ENCODE peak calls at places on chromosomes 7 and 10, in five cellular contexts. W is Peyer's patch, Q is Panc1, D is HCT116, L is left ventricle myocardium inferior. V is an unnamed sample. For H3K4me1, the result is how much of the 10 kb centered on the place peaks cover.

GRCh38 chr7:28922618-28923331 is 35.4 kb downstream of the TRIL start:
- DNase-seq in L (peak), Q (no peak), W (peak), D (peak), V (peak)

GRCh38 chr7:2205036-2205780 is 27.5 kb downstream of the MAD1L1 start:
- DNase-seq in D (no peak), L (no peak), W (no peak), Q (no peak), V (no peak)

GRCh38 chr10:127378628-127379027 is 170.5 kb upstream of the NPS start:
- DNase-seq in D (no peak), L (no peak), W (no peak), Q (no peak), V (no peak)

GRCh38 chr7:116766881-116767280 is 94.9 kb downstream of the MET start:
- DNase-seq in Q (no peak), L (no peak), D (no peak), W (no peak), V (no peak)

GRCh38 chr10:130924138-130924819 is 387.2 kb downstream of the TCERG1L start:
- DNase-seq in W (no peak), Q (no peak), D (no peak), L (no peak), V (no peak)

GRCh38 chr7:150388709-150389531 is 9.8 kb downstream of the ZNF775 start:
- DNase-seq in D (no peak), Q (no peak), L (peak), W (peak), V (peak)

GRCh38 chr10:34288634-34289033 is 526.5 kb downstream of the PARD3 start:
- DNase-seq in Q (no peak), L (no peak), W (no peak), D (peak), V (no peak)

GRCh38 chr7:18400726-18401125 is 94.8 kb upstream of the HDAC9 start:
- DNase-seq in D (no peak), W (no peak), L (no peak), Q (no peak), V (no peak)

GRCh38 chr7:139931190-139932007 is 102.3 kb downstream of the TBXAS1 start:
- DNase-seq in W (no peak), D (no peak), L (no peak), Q (no peak), V (no peak)

GRCh38 chr10:5981529-5981928 is 4.2 kb upstream of the IL15RA start:
- DNase-seq in Q (no peak), L (no peak), D (no peak), W (no peak), V (no peak)

GRCh38 chr10:26215534-26215922 is 1.0 kb upstream of the GAD2 start:
- DNase-seq in D (no peak), L (no peak), Q (no peak), W (no peak), V (no peak)

GRCh38 chr10:77285529-77286182 is 352.0 kb downstream of the KCNMA1 start:
- DNase-seq in D (no peak), Q (no peak), W (no peak), L (no peak), V (no peak)

GRCh38 chr10:110330675-110331074 is 26.0 kb upstream of the SMNDC1 start:
- DNase-seq in D (no peak), W (no peak), L (no peak), Q (no peak), V (no peak)

GRCh38 chr10:117442944-117443676 is 67.9 kb upstream of the PDZD8 start:
- DNase-seq in Q (no peak), L (peak), W (peak), D (peak), V (peak)

GRCh38 chr7:36513393-36513792 is 123.7 kb downstream of the ANLN start:
- DNase-seq in D (no peak), W (no peak), L (no peak), Q (no peak), V (no peak)

GRCh38 chr10:2173328-2173727 is 436.0 kb upstream of the ADARB2 start:
- DNase-seq in Q (no peak), W (no peak), D (no peak), L (no peak), V (no peak)

GRCh38 chr10:119769886-119770285 is 44.0 kb downstream of the INPP5F start:
- DNase-seq in L (no peak), Q (no peak), W (no peak), D (no peak), V (no peak)

GRCh38 chr7:131688738-131689661 is 132.6 kb upstream of the PODXL start:
- DNase-seq in Q (peak), D (peak), L (peak), W (peak), V (no peak)

DNA sequence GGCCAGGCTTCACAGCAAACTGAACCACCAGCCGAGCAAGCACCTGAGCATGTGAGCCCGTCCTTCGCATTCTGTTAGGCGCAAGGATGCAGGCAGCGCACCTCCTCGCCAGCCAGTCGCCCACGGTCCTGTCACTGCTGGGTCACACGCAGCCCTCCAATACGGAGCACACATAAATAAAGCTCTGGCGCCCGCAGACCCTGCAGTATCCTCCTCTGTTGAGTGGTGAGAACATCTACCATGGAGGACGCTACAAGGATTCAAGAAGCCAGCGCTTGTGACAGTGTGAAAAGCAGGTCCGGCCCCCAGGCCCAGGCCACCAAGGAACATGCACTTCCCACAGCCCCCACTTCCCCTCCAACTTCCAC is 34.9 kb downstream of the VOPP1 start:
- DNase-seq in L (no peak), Q (no peak), W (no peak), D (no peak), V (no peak)
- H3K4me1 ChIP-seq in L (half or more), Q (under half), W (under half), D (under half), V (under half)

DNA sequence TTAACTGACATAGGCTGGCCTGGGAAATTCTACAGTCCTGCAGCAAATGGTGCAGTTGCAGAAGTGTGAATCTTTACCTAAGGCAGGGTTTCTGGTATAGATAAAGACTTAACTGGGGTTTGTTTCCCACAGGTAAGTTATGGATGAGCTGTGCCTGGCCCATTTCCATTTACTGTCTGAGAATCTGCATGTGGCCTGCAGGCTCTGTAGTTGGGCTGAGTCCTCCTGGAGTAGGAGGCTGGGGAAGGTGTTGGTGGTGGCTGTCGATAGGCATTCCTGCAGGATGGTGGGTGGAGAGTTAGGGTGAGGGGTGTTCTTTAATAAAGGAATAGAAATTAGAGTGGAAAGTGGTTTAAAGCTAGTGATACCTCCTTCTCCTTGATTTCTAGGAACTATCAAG is 193.5 kb downstream of the AUTS2 start:
- DNase-seq in W (no peak), Q (no peak), D (no peak), L (no peak), V (no peak)
- H3K4me1 ChIP-seq in W (under half), Q (under half), D (under half), L (under half), V (under half)

DNA sequence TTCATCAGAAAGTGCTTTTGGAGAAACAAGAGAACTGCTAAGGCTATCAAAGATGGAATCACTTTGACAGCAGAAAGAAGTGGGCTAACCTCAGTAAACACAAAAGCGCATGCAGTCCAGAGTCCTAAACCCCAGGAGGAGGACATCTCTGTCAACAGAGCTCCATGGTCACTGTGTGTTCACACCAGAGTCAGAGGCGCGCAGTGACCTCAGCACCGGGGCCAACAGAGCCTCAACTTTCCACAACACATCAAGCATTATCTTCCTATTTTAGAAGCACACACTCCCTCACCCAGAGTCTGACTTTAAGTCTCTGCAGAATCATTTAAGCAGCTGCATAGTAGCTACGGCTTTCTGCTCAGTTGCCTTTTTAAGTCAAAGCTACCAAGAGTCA is 195.3 kb downstream of the DIP2C start:
- DNase-seq in Q (no peak), W (no peak), D (no peak), L (no peak), V (no peak)
- H3K4me1 ChIP-seq in Q (under half), W (under half), D (under half), L (half or more), V (under half)

GRCh38 chr10:48592346-48592745 is 12.5 kb downstream of the ARHGAP22 start:
- DNase-seq in Q (no peak), D (no peak), L (no peak), W (no peak), V (no peak)
- H3K4me1 ChIP-seq in Q (under half), D (under half), L (under half), W (under half), V (under half)

GRCh38 chr7:84337386-84337785 is 142.8 kb upstream of the SEMA3A start:
- DNase-seq in Q (no peak), W (no peak), D (no peak), L (no peak), V (no peak)

GRCh38 chr7:84331665-84332064 is 137.1 kb upstream of the SEMA3A start:
- DNase-seq in D (no peak), W (no peak), Q (no peak), L (no peak), V (no peak)

GRCh38 chr7:84336741-84337140 is 142.2 kb upstream of the SEMA3A start:
- DNase-seq in L (no peak), Q (no peak), D (no peak), W (no peak), V (no peak)

GRCh38 chr7:84339306-84339705 is 144.7 kb upstream of the SEMA3A start:
- DNase-seq in L (no peak), D (no peak), Q (no peak), W (no peak), V (no peak)

DNA sequence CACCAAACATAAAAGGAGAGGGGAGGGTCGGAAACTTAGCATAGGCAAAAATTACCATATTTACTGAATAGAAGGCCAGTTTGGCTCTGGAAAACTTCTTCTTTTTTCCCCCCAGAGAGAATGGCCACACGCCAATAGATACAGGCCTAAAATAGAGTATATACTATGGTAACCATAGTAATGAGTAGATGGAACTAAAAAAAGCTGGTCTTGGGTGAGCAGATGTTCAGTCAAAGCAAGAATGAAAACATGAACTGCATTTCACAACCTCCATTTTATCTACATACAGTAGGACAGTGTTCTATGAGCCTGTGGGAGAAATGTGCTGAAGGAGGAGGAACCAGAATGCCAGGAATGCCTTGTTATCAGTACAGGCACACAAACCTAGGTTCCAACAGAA is 141.7 kb upstream of the SEMA3A start:
- DNase-seq in L (no peak), W (no peak), Q (no peak), D (no peak), V (no peak)
- H3K4me1 ChIP-seq in L (under half), W (under half), Q (under half), D (under half), V (under half)

GRCh38 chr7:133669061-133669455 is 416.2 kb downstream of the EXOC4 start:
- DNase-seq in L (no peak), W (no peak), D (no peak), Q (no peak), V (no peak)

GRCh38 chr7:133668296-133669060 is 415.6 kb downstream of the EXOC4 start:
- DNase-seq in Q (no peak), W (no peak), L (no peak), D (no peak), V (no peak)

GRCh38 chr7:133672866-133673265 is 420.0 kb downstream of the EXOC4 start:
- DNase-seq in Q (no peak), D (no peak), L (no peak), W (no peak), V (no peak)

GRCh38 chr7:133674079-133674478 is 421.2 kb downstream of the EXOC4 start:
- DNase-seq in W (no peak), L (no peak), D (no peak), Q (no peak), V (no peak)

GRCh38 chr7:133670250-133670649 is 417.4 kb downstream of the EXOC4 start:
- DNase-seq in L (no peak), W (no peak), Q (no peak), D (no peak), V (no peak)
- H3K4me1 ChIP-seq in L (under half), W (under half), Q (under half), D (under half), V (under half)

GRCh38 chr10:133162910-133163856 is 3.2 kb downstream of the KNDC1 start:
- DNase-seq in L (no peak), W (peak), Q (no peak), D (no peak), V (no peak)
- H3K4me1 ChIP-seq in L (under half), W (under half), Q (under half), D (under half), V (under half)

V was measured in breast epithelium.